ENCODE peak calls at places on chromosomes 11 and 22, in eight cellular contexts. E, P, Z, H, O, G, U and Y are unnamed samples.

GRCh38 chr11:44990665-44991064 is 40.0 kb upstream of the TP53I11 start:
- DNase-seq in E (no peak), P (no peak), Z (no peak), H (no peak), O (peak; percentile 74), G (no peak), U (no peak), Y (no peak)

GRCh38 chr22:50544746-50545253 is 899 bp upstream of the KLHDC7B start:
- DNase-seq in E (no peak), P (no peak), Z (no peak), H (no peak), O (no peak), G (no peak), U (peak; percentile 45), Y (no peak)

GRCh38 chr11:89184021-89184420 is 6.3 kb downstream of the TYR start:
- DNase-seq in E (no peak), P (no peak), Z (peak; percentile 55), H (no peak), O (no peak), G (no peak), U (no peak), Y (no peak)

GRCh38 chr11:70604221-70604620 is 205.9 kb downstream of the CTTN start:
- DNase-seq in E (no peak), P (no peak), Z (no peak), H (no peak), O (no peak), G (no peak), U (no peak), Y (no peak)

GRCh38 chr22:29197096-29197495 is 8.6 kb upstream of the EMID1 start:
- DNase-seq in E (no peak), P (no peak), Z (no peak), H (no peak), O (no peak), G (no peak), U (no peak), Y (no peak)

GRCh38 chr11:86249307-86250098 is 5.0 kb downstream of the EED start:
- DNase-seq in E (no peak), P (no peak), Z (no peak), H (no peak), O (no peak), G (no peak), U (no peak), Y (no peak)

GRCh38 chr11:47992959-47993820 is 12.8 kb downstream of the PTPRJ start:
- DNase-seq in E (no peak), P (peak; percentile 66), Z (peak; percentile 89), H (no peak), O (no peak), G (peak; percentile 72), U (peak; percentile 46), Y (no peak)

GRCh38 chr22:37764622-37765021 is 43.1 kb upstream of the GCAT start:
- DNase-seq in E (no peak), P (no peak), Z (no peak), H (no peak), O (no peak), G (no peak), U (no peak), Y (peak; percentile 60)

GRCh38 chr11:24145411-24145810 is 351.4 kb upstream of the LUZP2 start:
- DNase-seq in E (no peak), P (no peak), Z (peak; percentile 2), H (no peak), O (no peak), G (no peak), U (no peak), Y (no peak)

GRCh38 chr11:112219476-112220232 is 6.6 kb upstream of the PTS start:
- DNase-seq in E (peak; percentile 43), P (peak; percentile 71), Z (peak; percentile 81), H (peak; percentile 67), O (no peak), G (peak; percentile 71), U (peak; percentile 20), Y (peak; percentile 51)

GRCh38 chr11:13462928-13463778 is at the start of gene BTBD10:
- DNase-seq in E (peak; percentile 92), P (peak; percentile 93), Z (peak; percentile 93), H (peak; percentile 95), O (no peak), G (peak; percentile 83), U (peak; percentile 95), Y (peak; percentile 90)

GRCh38 chr11:119585038-119585666 is 143.8 kb downstream of the NECTIN1 start:
- DNase-seq in E (no peak), P (no peak), Z (no peak), H (peak; percentile 50), O (no peak), G (no peak), U (peak; percentile 10), Y (no peak)

GRCh38 chr11:46278387-46279173 is 1.1 kb downstream of the CREB3L1 start:
- DNase-seq in E (peak; percentile 63), P (peak; percentile 84), Z (peak; percentile 59), H (peak; percentile 68), O (no peak), G (no peak), U (peak; percentile 79), Y (peak; percentile 65)

GRCh38 chr11:70270104-70270876 is at the start of gene PPFIA1:
- DNase-seq in E (peak; percentile 95), P (peak; percentile 99), Z (peak; percentile 91), H (peak; percentile 97), O (no peak), G (peak; percentile 91), U (peak; percentile 97), Y (peak; percentile 95)

GRCh38 chr11:82775736-82776346 is 42.2 kb upstream of the FAM181B start:
- DNase-seq in E (no peak), P (peak; percentile 55), Z (peak; percentile 47), H (peak; percentile 10), O (no peak), G (peak; percentile 36), U (peak; percentile 40), Y (no peak)

GRCh38 chr11:65501530-65502273 is 2.9 kb downstream of the MALAT1 start:
- DNase-seq in E (no peak), P (no peak), Z (peak; percentile 56), H (no peak), O (no peak), G (no peak), U (no peak), Y (no peak)

GRCh38 chr22:25829808-25830777 is 88.1 kb downstream of the MYO18B start:
- DNase-seq in E (no peak), P (no peak), Z (no peak), H (peak; percentile 21), O (no peak), G (no peak), U (no peak), Y (no peak)
- TF ChIP-seq CTCF in E (no peak), P (no peak), Z (no peak), H (no peak), O (no peak), G (no peak), U (no peak), Y (no peak)

GRCh38 chr11:110430267-110431211 is 791 bp downstream of the FDX1 start:
- DNase-seq in E (peak; percentile 20), P (no peak), Z (peak; percentile 56), H (peak; percentile 52), O (no peak), G (no peak), U (peak; percentile 61), Y (no peak)

GRCh38 chr11:110431212-110432073 is 1.7 kb downstream of the FDX1 start:
- DNase-seq in E (no peak), P (no peak), Z (peak; percentile 31), H (no peak), O (no peak), G (no peak), U (no peak), Y (no peak)

GRCh38 chr11:110428040-110428439 is 1.7 kb upstream of the FDX1 start:
- DNase-seq in E (no peak), P (no peak), Z (no peak), H (no peak), O (no peak), G (no peak), U (no peak), Y (no peak)

GRCh38 chr11:110428956-110429613 is 663 bp upstream of the FDX1 start:
- DNase-seq in E (no peak), P (no peak), Z (no peak), H (no peak), O (no peak), G (no peak), U (no peak), Y (no peak)

GRCh38 chr11:110429614-110430266 is at the start of gene FDX1:
- DNase-seq in E (peak; percentile 78), P (peak; percentile 95), Z (peak; percentile 74), H (peak; percentile 87), O (no peak), G (peak; percentile 51), U (peak; percentile 84), Y (peak; percentile 79)
- TF ChIP-seq POLR2A in E (peak; percentile 42), P (peak; percentile 64), Z (peak; percentile 82), H (no peak), O (no peak), G (peak; percentile 55), U (peak; percentile 34), Y (peak; percentile 65)

DNA sequence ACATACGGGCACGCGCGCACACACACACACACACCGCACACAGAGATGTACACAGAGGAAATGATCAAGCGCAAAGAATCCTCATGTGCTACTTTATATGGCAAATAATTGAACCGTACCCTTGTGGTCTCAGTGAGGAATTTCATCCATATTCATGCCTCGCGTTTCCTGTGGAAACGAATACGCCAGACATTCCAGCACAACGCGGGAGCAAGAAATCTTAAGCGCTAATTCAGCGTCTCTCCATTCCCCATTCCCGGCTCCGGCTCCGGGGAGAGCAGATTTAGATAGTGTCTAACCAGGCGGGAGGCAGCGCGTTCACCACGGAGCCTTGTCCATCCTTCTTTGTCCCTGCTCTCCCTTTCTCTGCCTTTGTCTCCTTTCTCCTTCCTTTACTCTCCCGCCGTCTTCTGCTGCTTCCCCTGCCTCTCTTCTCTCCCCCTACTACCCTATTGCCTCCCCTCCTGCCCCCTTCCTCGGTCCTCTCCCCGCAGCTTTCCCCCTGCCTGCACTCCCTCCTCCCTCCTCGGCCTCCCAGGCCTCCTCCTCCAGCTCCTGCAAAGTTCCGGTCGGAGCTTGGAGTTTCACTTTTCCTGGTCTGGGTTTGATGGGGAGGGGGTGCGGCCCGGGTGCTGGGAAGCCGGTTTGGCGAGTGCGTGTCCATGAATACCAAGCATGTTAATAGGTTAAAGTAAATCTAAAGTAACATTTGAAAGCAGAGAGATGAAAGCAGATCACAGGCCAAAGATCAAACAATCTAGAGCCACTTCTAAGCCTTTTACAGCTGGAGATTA is 579.3 kb downstream of the BUD13 start:
- DNase-seq in E (peak; percentile 21), P (no peak), Z (peak; percentile 62), H (peak; percentile 65), O (no peak), G (no peak), U (peak; percentile 60), Y (peak; percentile 22)
- H3K27ac ChIP-seq in E (peak overlapping the region; percentile 44), P (no peak overlapping the region), Z (peak overlapping the region; percentile 38), H (peak overlapping the region; percentile 46), O (peak overlapping the region; percentile 67), G (no peak overlapping the region), U (peak overlapping the region; percentile 31), Y (peak overlapping the region; percentile 72)

DNA sequence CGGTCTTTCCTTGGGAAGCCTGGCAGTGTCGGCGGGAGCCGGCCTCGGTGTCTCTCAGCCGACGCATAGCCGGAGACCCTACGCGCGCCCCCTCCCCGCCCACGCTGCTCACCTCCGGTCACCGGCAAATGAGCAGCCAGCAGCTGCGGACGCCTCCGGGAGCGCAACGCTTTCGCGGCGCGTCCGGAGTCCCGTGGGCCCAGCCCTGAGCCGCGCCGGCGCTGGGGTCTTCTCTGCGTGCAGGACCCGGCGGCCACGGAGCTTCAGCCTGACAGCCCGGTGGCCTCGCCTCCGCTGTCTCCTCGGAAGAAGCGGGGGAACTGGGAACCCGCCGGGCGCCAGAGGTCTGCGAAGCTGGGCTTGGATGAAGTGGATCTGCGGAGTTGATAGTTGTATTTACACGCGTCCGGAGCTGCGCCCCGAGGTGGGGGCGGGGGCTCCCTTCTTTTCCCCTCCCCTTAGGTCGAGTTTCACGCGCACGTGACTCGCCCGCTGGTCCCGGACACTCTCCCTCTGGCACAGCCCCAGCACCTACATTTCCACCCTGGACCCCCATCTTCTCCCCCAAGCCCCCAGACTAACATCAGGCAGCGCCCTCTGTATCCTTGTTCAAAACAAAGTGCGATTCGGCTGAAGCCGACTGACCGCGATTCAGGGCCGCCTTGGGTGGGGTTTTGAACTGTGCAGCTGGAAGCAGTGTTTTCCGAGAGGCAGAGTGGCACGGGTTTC is at the start of gene SLC43A1:
- DNase-seq in E (peak; percentile 68), P (peak; percentile 82), Z (peak; percentile 59), H (peak; percentile 80), O (no peak), G (no peak), U (peak; percentile 58), Y (peak; percentile 58)
- TF ChIP-seq CTCF in E (no peak), P (no peak), Z (no peak), H (no peak), O (no peak), G (no peak), U (no peak), Y (no peak)